ENCODE peak calls at places on chromosomes 4 and X, in six cellular contexts. Y is AG10803, L is A549, S is colonic mucosa, P is GM06990, C is thyroid gland. J is an unnamed sample.

GRCh38 chr4:145177906-145178538 is 2.4 kb downstream of the OTUD4 start:
- DNase-seq in Y (peak), L (no peak), S (peak), P (no peak), C (no peak), J (no peak)

GRCh38 chrX:35166023-35166422 is 223.4 kb downstream of the FAM47B start:
- DNase-seq in Y (no peak), L (no peak), S (no peak), P (no peak), C (no peak), J (no peak)

GRCh38 chrX:22220941-22221340 is 51.8 kb upstream of the CBLL2 start:
- DNase-seq in Y (peak), L (peak), S (no peak), P (no peak), C (no peak), J (no peak)

GRCh38 chr4:6732441-6733357 is 16.7 kb downstream of the BLOC1S4 start:
- DNase-seq in Y (peak), L (peak), S (peak), P (no peak), C (peak), J (peak)

GRCh38 chr4:13322681-13323101 is 161.4 kb downstream of the RAB28 start:
- DNase-seq in Y (peak), L (no peak), S (no peak), P (no peak), C (no peak), J (no peak)

GRCh38 chr4:24991015-24991414 is 39.7 kb downstream of the LGI2 start:
- DNase-seq in Y (peak), L (no peak), S (no peak), P (no peak), C (no peak), J (no peak)

GRCh38 chrX:132004728-132005127 is 18.4 kb upstream of the STK26 start:
- DNase-seq in Y (no peak), L (no peak), S (no peak), P (no peak), C (no peak), J (no peak)

GRCh38 chr4:186676531-186677158 is 47.0 kb downstream of the FAT1 start:
- DNase-seq in Y (peak), L (peak), S (no peak), P (no peak), C (no peak), J (no peak)

GRCh38 chrX:118495958-118496762 is 545 bp downstream of the DOCK11 start:
- DNase-seq in Y (no peak), L (no peak), S (peak), P (peak), C (peak), J (peak)

GRCh38 chrX:152943826-152944225 is 46.0 kb downstream of the ZNF185 start:
- DNase-seq in Y (no peak), L (no peak), S (no peak), P (no peak), C (no peak), J (no peak)

GRCh38 chr4:135120190-135120589 is 918.6 kb upstream of the PABPC4L start:
- DNase-seq in Y (no peak), L (no peak), S (no peak), P (no peak), C (no peak), J (no peak)

GRCh38 chr4:158949094-158949493 is 153.8 kb upstream of the RAPGEF2 start:
- DNase-seq in Y (no peak), L (no peak), S (no peak), P (no peak), C (no peak), J (no peak)

GRCh38 chr4:69860007-69860406 is at the start of gene SULT1E1:
- DNase-seq in Y (no peak), L (no peak), S (no peak), P (no peak), C (no peak), J (peak)

GRCh38 chrX:136487647-136488046 is at the start of gene BRS3:
- DNase-seq in Y (no peak), L (no peak), S (no peak), P (no peak), C (no peak), J (no peak)

GRCh38 chr4:57094482-57095223 is 15.5 kb downstream of the IGFBP7 start:
- DNase-seq in Y (peak), L (no peak), S (no peak), P (no peak), C (no peak), J (no peak)

GRCh38 chrX:9141496-9141895 is 107.6 kb upstream of the FAM9B start:
- DNase-seq in Y (peak), L (no peak), S (no peak), P (no peak), C (no peak), J (no peak)

GRCh38 chr4:87038837-87039715 is 104.3 kb downstream of the AFF1 start:
- DNase-seq in Y (peak), L (peak), S (no peak), P (peak), C (peak), J (peak)

GRCh38 chr4:88054909-88055308 is 47.5 kb downstream of the PKD2 start:
- DNase-seq in Y (peak), L (peak), S (peak), P (no peak), C (no peak), J (peak)

GRCh38 chrX:71622347-71623104 is 4.2 kb upstream of the CXCR3 start:
- DNase-seq in Y (peak), L (peak), S (peak), P (peak), C (peak), J (peak)

GRCh38 chr4:1194028-1194900 is 21.9 kb upstream of the SPON2 start:
- DNase-seq in Y (peak), L (no peak), S (peak), P (no peak), C (peak), J (no peak)

GRCh38 chrX:154541896-154542722 is 4.5 kb downstream of the G6PD start:
- DNase-seq in Y (peak), L (peak), S (peak), P (no peak), C (peak), J (peak)

GRCh38 chr4:118765399-118765798 is 70.5 kb downstream of the SEC24D start:
- DNase-seq in Y (peak), L (peak), S (no peak), P (no peak), C (no peak), J (no peak)

GRCh38 chr4:62210521-62210920 is 1010.4 kb downstream of the ADGRL3 start:
- DNase-seq in Y (no peak), L (no peak), S (no peak), P (no peak), C (no peak), J (no peak)

GRCh38 chr4:95949136-95949765 is 109.4 kb downstream of the PDHA2 start:
- DNase-seq in Y (no peak), L (no peak), S (no peak), P (no peak), C (no peak), J (no peak)

GRCh38 chrX:16666541-16666940 is 16.6 kb downstream of the S100G start:
- DNase-seq in Y (peak), L (no peak), S (no peak), P (no peak), C (no peak), J (no peak)

GRCh38 chr4:127352220-127352619 is 280.5 kb upstream of the INTU start:
- DNase-seq in Y (no peak), L (no peak), S (no peak), P (no peak), C (no peak), J (no peak)

GRCh38 chrX:45760187-45760742 is 559.6 kb upstream of the DIPK2B start:
- DNase-seq in Y (no peak), L (no peak), S (no peak), P (no peak), C (no peak), J (no peak)

GRCh38 chr4:105092768-105093167 is 53.9 kb upstream of the TET2 start:
- DNase-seq in Y (peak), L (no peak), S (no peak), P (no peak), C (no peak), J (no peak)

GRCh38 chr4:88672987-88673386 is 24.6 kb downstream of the NAP1L5 start:
- DNase-seq in Y (peak), L (no peak), S (no peak), P (peak), C (peak), J (peak)

GRCh38 chr4:15294832-15295231 is 133.0 kb upstream of the C1QTNF7 start:
- DNase-seq in Y (no peak), L (no peak), S (no peak), P (no peak), C (no peak), J (no peak)

GRCh38 chrX:119468930-119469635 is 839 bp downstream of the SLC25A5 start:
- DNase-seq in Y (peak), L (peak), S (peak), P (peak), C (peak), J (peak)

GRCh38 chr4:180304321-180304720 is 1938.9 kb upstream of the TENM3 start:
- DNase-seq in Y (no peak), L (no peak), S (no peak), P (peak), C (no peak), J (no peak)

GRCh38 chrX:72016881-72017783 is 106.5 kb downstream of the NHSL2 start:
- DNase-seq in Y (no peak), L (no peak), S (peak), P (no peak), C (no peak), J (no peak)

GRCh38 chr4:180734753-180735432 is 1508.3 kb upstream of the TENM3 start:
- DNase-seq in Y (no peak), L (no peak), S (no peak), P (no peak), C (no peak), J (no peak)

DNA sequence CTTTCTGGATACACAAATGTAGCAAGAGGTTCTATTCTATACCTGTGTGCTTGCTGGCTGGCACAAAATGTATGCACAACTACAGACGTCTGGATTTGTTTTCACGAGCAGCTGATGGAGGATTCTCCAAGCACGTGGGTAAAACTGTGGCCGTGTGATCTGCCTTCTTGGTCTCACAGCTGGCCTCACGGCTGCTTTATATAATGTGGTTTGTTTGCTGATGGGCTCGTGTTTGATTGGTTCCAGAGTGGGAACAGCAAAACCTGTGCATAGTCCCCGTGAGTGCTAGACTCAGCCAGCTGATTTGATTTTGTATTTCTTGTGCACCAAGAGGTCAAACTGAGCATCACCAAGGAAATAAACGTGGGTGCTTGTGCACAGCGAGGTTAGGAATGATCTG is 262.6 kb upstream of the RPS6KA3 start:
- DNase-seq in Y (no peak), L (no peak), S (no peak), P (no peak), C (no peak), J (no peak)
- TF ChIP-seq CTCF in Y (no peak), L (no peak), S (no peak), P (no peak), C (no peak), J (no peak)

GRCh38 chr4:108130955-108131354 is 37.8 kb downstream of the LEF1 start:
- DNase-seq in Y (no peak), L (no peak), S (no peak), P (no peak), C (no peak), J (no peak)
- TF ChIP-seq CTCF in Y (no peak), L (no peak), S (no peak), P (peak), C (no peak), J (no peak)

DNA sequence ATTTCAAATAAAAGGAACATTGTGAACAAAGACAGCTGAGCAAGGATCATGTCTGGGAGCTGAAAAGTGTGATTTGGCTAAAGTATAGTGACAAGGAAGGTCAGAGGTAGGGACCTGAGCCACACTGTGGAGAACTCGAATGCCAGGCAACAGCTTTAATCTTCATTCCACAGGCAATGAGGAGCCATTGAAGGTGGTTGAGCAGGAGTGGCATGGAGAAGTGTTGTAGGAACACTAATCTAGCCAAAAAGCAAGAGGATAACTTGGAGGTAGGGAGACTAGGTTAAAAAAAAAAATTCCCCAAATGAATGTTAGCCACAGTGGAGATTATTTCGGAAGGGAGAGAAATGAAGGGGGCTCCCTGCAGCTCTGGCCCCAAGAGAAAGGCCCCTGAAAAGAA is 286.9 kb downstream of the BCOR start:
- DNase-seq in Y (no peak), L (no peak), S (no peak), P (no peak), C (no peak), J (no peak)
- TF ChIP-seq CTCF in Y (no peak), L (no peak), S (no peak), P (no peak), C (no peak), J (no peak)

GRCh38 chr4:140309124-140309870 is 64.1 kb upstream of the SCOC start:
- DNase-seq in Y (peak), L (no peak), S (peak), P (no peak), C (no peak), J (no peak)
- TF ChIP-seq CTCF in Y (no peak), L (no peak), S (no peak), P (no peak), C (no peak), J (no peak)

GRCh38 chr4:3635090-3635820 is 103.0 kb upstream of the LRPAP1 start:
- DNase-seq in Y (no peak), L (no peak), S (no peak), P (no peak), C (no peak), J (no peak)

GRCh38 chr4:3639613-3640586 is 107.7 kb upstream of the LRPAP1 start:
- DNase-seq in Y (no peak), L (no peak), S (no peak), P (no peak), C (no peak), J (no peak)

GRCh38 chr4:3638080-3638715 is 106.0 kb upstream of the LRPAP1 start:
- DNase-seq in Y (peak), L (no peak), S (no peak), P (no peak), C (no peak), J (no peak)

GRCh38 chr4:3636628-3637320 is 104.6 kb upstream of the LRPAP1 start:
- DNase-seq in Y (no peak), L (no peak), S (no peak), P (no peak), C (no peak), J (no peak)

DNA sequence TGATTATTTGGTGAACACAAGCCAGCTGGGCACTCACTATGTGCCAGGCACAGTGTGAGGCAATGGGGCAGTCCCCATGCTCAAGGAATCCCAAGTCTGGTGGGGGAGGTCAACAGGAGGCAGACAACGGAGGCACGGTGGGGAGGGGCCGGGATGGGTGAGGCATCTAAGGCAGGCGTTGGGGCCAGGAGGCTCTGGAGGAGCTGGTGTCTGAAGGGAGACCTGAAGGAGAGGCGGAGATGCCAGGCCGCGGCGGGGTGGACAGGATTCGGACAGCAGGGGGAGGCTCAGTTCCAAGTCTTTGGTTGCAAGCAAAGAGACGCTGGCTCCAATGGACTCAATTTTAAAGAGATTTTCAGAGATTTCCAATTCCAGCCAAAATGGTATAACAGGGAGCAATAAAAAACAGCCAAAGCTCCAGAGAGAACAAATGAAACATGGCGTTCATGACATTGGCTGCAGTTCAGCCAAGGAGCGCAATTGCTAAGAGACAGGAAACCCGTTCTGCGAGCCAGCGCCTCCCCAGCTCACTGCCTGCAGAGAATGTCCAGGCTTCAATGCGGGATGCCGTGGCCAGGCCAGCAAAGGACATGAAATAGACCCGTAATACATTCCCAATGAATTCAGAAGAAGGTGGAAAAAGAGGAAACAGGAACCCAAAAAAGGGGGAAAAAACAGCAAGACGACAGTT is 105.2 kb upstream of the LRPAP1 start:
- DNase-seq in Y (no peak), L (no peak), S (no peak), P (no peak), C (no peak), J (no peak)
- TF ChIP-seq CTCF in Y (no peak), L (no peak), S (no peak), P (no peak), C (no peak), J (no peak)